ENCODE peak calls at places on chromosomes 4 and X, in nine cellular contexts. U is MM.1S, P is PC-3, O is upper lobe of right lung, N is hepatocyte, M is breast epithelium, Z is sigmoid colon, L is ovary, D is neural progenitor cell. E is an unnamed sample.

GRCh38 chr4:107519057-107519456 is 201.0 kb downstream of the PAPSS1 start:
- DNase-seq in O (no peak), D (peak; percentile 47), N (peak; percentile 60), L (no peak), U (peak; percentile 42), Z (no peak), P (peak; percentile 43), M (no peak), E (no peak)

GRCh38 chr4:1024882-1025552 is 13.6 kb downstream of the FGFRL1 start:
- DNase-seq in O (no peak), Z (no peak), M (no peak), N (no peak), U (no peak), D (no peak), L (no peak), P (no peak), E (no peak)

GRCh38 chr4:143021384-143021783 is 163.3 kb upstream of the USP38 start:
- DNase-seq in Z (no peak), D (no peak), N (no peak), M (no peak), O (no peak), L (no peak), P (no peak), U (peak; percentile 59), E (no peak)

GRCh38 chr4:79864470-79865190 is 208.4 kb downstream of the ANTXR2 start:
- DNase-seq in M (no peak), P (no peak), O (no peak), L (no peak), Z (no peak), U (no peak), N (no peak), D (no peak), E (no peak)

GRCh38 chrX:77925764-77926163 is 15.3 kb downstream of the ATP7A start:
- DNase-seq in P (no peak), M (no peak), Z (no peak), U (peak; percentile 63), N (no peak), L (no peak), D (no peak), O (no peak), E (no peak)

GRCh38 chrX:12970691-12971202 is 4.2 kb upstream of the TMSB4X start:
- DNase-seq in D (peak; percentile 74), P (peak; percentile 39), N (peak; percentile 79), Z (no peak), L (no peak), M (no peak), U (no peak), O (no peak), E (peak; percentile 64)

GRCh38 chr4:40587826-40588225 is 41.8 kb downstream of the RBM47 start:
- DNase-seq in N (peak; percentile 52), U (no peak), D (no peak), L (no peak), Z (no peak), O (no peak), M (peak; percentile 58), P (peak; percentile 40), E (no peak)

GRCh38 chr4:186203391-186203802 is 12.0 kb downstream of the CYP4V2 start:
- DNase-seq in Z (no peak), O (no peak), M (no peak), D (no peak), N (peak; percentile 14), L (no peak), U (peak; percentile 22), P (no peak), E (no peak)

GRCh38 chr4:128635141-128635911 is 174.2 kb upstream of the JADE1 start:
- DNase-seq in U (no peak), O (peak; percentile 86), D (peak; percentile 46), M (no peak), N (peak; percentile 92), L (no peak), Z (no peak), P (no peak), E (no peak)

GRCh38 chrX:114611018-114611619 is 27.2 kb downstream of the HTR2C start:
- DNase-seq in M (no peak), D (peak; percentile 63), N (peak; percentile 77), O (no peak), P (peak; percentile 65), L (no peak), U (peak; percentile 68), Z (no peak), E (no peak)

GRCh38 chr4:19195696-19196095 is 1056.0 kb upstream of the SLIT2 start:
- DNase-seq in Z (no peak), D (peak; percentile 72), O (no peak), M (no peak), U (no peak), N (no peak), L (no peak), P (no peak), E (peak; percentile 24)

GRCh38 chr4:150493846-150494245 is 88.1 kb upstream of the MAB21L2 start:
- DNase-seq in D (no peak), M (no peak), L (no peak), N (no peak), P (no peak), O (no peak), Z (no peak), U (no peak), E (no peak)

GRCh38 chr4:87657525-87657924 is 7.4 kb downstream of the DMP1 start:
- DNase-seq in Z (no peak), U (no peak), L (no peak), P (peak; percentile 71), O (no peak), D (no peak), M (no peak), N (no peak), E (no peak)

GRCh38 chrX:77446029-77446585 is 1.1 kb upstream of the FGF16 start:
- DNase-seq in O (peak; percentile 61), M (no peak), L (no peak), N (peak; percentile 13), U (peak; percentile 14), P (no peak), Z (no peak), D (peak; percentile 48), E (no peak)

GRCh38 chrX:15570145-15570544 is 30.6 kb downstream of the ACE2 start:
- DNase-seq in U (no peak), D (no peak), N (no peak), P (no peak), O (no peak), Z (no peak), L (no peak), M (no peak), E (no peak)

GRCh38 chr4:106816501-106816900 is 219.6 kb downstream of the DKK2 start:
- DNase-seq in P (no peak), L (no peak), N (no peak), D (no peak), O (no peak), U (no peak), Z (no peak), M (no peak), E (no peak)

GRCh38 chrX:119272882-119273806 is 37.1 kb downstream of the PGRMC1 start:
- DNase-seq in D (peak; percentile 34), N (peak; percentile 23), U (no peak), L (peak; percentile 30), M (no peak), O (peak; percentile 58), Z (peak; percentile 70), P (no peak), E (peak; percentile 76)

GRCh38 chrX:31181377-31182038 is 109.7 kb upstream of the FTHL17 start:
- DNase-seq in M (no peak), D (no peak), Z (no peak), L (no peak), N (no peak), P (peak; percentile 12), U (no peak), O (no peak), E (no peak)

GRCh38 chr4:139806929-139807328 is 141.3 kb downstream of the MGST2 start:
- DNase-seq in O (no peak), U (no peak), L (no peak), N (no peak), D (no peak), M (no peak), P (no peak), Z (no peak), E (no peak)
- TF ChIP-seq CTCF in O (no peak), U (no peak), L (no peak), N (no peak), D (no peak), M (no peak), P (peak; percentile 24), Z (no peak), E (no peak)

GRCh38 chrX:48714573-48714972 is 18.0 kb downstream of the SUV39H1 start:
- DNase-seq in Z (no peak), O (no peak), P (peak; percentile 4), D (no peak), M (no peak), L (no peak), N (no peak), U (no peak), E (no peak)
- H3K4me3 ChIP-seq in Z (no peak overlapping the region), O (no peak overlapping the region), P (no peak overlapping the region), D (no peak overlapping the region), M (no peak overlapping the region), L (no peak overlapping the region), N (no peak overlapping the region), U (no peak overlapping the region), E (no peak overlapping the region)

GRCh38 chrX:120457766-120458180 is 11.3 kb downstream of the LAMP2 start:
- DNase-seq in U (no peak), Z (no peak), D (no peak), N (peak; percentile 15), M (no peak), P (peak; percentile 90), L (no peak), O (no peak), E (no peak)

GRCh38 chrX:120456973-120457372 is 12.1 kb downstream of the LAMP2 start:
- DNase-seq in Z (no peak), D (no peak), U (peak; percentile 82), N (no peak), M (no peak), O (no peak), L (no peak), P (peak; percentile 75), E (no peak)

GRCh38 chrX:120463241-120463640 is 5.9 kb downstream of the LAMP2 start:
- DNase-seq in O (no peak), N (no peak), Z (no peak), D (no peak), U (no peak), L (no peak), M (no peak), P (peak; percentile 12), E (no peak)

GRCh38 chrX:120462370-120462769 is 6.7 kb downstream of the LAMP2 start:
- DNase-seq in N (no peak), M (no peak), Z (no peak), D (no peak), L (no peak), P (no peak), U (no peak), O (no peak), E (no peak)

DNA sequence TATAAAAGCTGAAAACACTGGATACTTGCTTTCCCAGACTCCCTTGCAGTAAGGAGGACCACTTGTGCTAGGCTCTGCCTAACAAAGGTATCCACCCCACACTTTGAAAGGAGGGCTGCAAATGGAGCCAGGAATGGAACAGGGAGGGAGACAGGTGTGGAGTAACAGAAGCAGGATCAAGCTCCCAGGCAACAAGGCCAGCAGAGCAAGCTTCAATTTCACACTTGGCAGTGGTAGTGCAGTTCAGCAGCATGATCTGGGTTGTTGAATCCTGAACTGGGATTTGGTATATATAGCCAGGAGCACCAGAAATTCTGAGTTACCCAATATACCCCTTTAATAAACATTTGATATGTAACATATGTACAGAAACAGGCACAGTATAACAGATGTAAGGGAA is 9.8 kb downstream of the LAMP2 start:
- DNase-seq in U (no peak), M (no peak), D (no peak), P (no peak), N (no peak), O (no peak), Z (no peak), L (no peak), E (no peak)
- H3K4me1 ChIP-seq in U (peaks cover 12% of the 10 kb centered on the region), M (no peaks in the 10 kb centered on the region), D (no peaks in the 10 kb centered on the region), P (peaks cover 37% of the 10 kb centered on the region), N (peaks cover 3% of the 10 kb centered on the region), O (peaks cover 22% of the 10 kb centered on the region), Z (peaks cover 29% of the 10 kb centered on the region), L (peaks cover 4% of the 10 kb centered on the region), E (no peaks in the 10 kb centered on the region)

GRCh38 chr4:171433674-171434073 is 379.5 kb upstream of the GALNTL6 start:
- DNase-seq in N (no peak), Z (no peak), P (no peak), D (no peak), M (no peak), L (no peak), O (no peak), U (no peak), E (no peak)
- TF ChIP-seq CTCF in N (no peak), Z (no peak), P (no peak), D (no peak), M (no peak), L (no peak), O (no peak), U (no peak), E (no peak)

E was measured in spleen.